ENCODE peak calls at places on chromosome 4, in four cellular contexts. X, F, Y and U are unnamed samples.

GRCh38 chr4:1763070-1763549 is 30.0 kb upstream of the FGFR3 start:
- DNase-seq in F (no peak), Y (no peak), X (no peak), U (no peak)

GRCh38 chr4:14928035-14928434 is 74.2 kb upstream of the CPEB2 start:
- DNase-seq in X (no peak), F (no peak), Y (no peak), U (no peak)

GRCh38 chr4:108834167-108834566 is 71.3 kb upstream of the ETNPPL start:
- DNase-seq in F (no peak), X (peak), Y (no peak), U (no peak)

GRCh38 chr4:182448281-182449151 is 205.3 kb downstream of the TENM3 start:
- DNase-seq in Y (peak), X (peak), F (peak), U (peak)

GRCh38 chr4:98851806-98852205 is 77.1 kb downstream of the EIF4E start:
- DNase-seq in F (no peak), X (peak), Y (no peak), U (no peak)

GRCh38 chr4:101089168-101089567 is 258.2 kb downstream of the PPP3CA start:
- DNase-seq in Y (no peak), F (no peak), X (no peak), U (no peak)

GRCh38 chr4:4673070-4673469 is 131.2 kb upstream of the STX18 start:
- DNase-seq in Y (no peak), F (no peak), X (no peak), U (no peak)

GRCh38 chr4:83370640-83370906 is 35.9 kb upstream of the HPSE start:
- DNase-seq in Y (no peak), F (no peak), X (peak), U (no peak)

GRCh38 chr4:185039508-185040273 is 21.4 kb downstream of the HELT start:
- DNase-seq in F (peak), X (peak), Y (peak), U (no peak)

GRCh38 chr4:177442623-177443155 is 452 bp upstream of the AGA start:
- DNase-seq in Y (peak), X (no peak), F (peak), U (no peak)

GRCh38 chr4:73844352-73844751 is 7.9 kb downstream of the CXCL6 start:
- DNase-seq in X (peak), F (no peak), Y (no peak), U (no peak)

GRCh38 chr4:90542216-90542615 is 415.0 kb downstream of the CCSER1 start:
- DNase-seq in X (no peak), Y (no peak), F (no peak), U (no peak)

GRCh38 chr4:156782491-156782890 is 189.1 kb downstream of the PDGFC start:
- DNase-seq in Y (no peak), X (no peak), F (no peak), U (no peak)

GRCh38 chr4:73705056-73705432 is 35.3 kb upstream of the CXCL8 start:
- DNase-seq in F (no peak), Y (no peak), X (peak), U (no peak)

GRCh38 chr4:76545161-76545884 is 110.3 kb downstream of the SHROOM3 start:
- DNase-seq in X (peak), Y (no peak), F (no peak), U (no peak)

GRCh38 chr4:67568820-67569219 is 10.3 kb downstream of the STAP1 start:
- DNase-seq in Y (no peak), X (peak), F (no peak), U (no peak)

GRCh38 chr4:141046255-141046654 is 87.0 kb downstream of the RNF150 start:
- DNase-seq in X (peak), F (no peak), Y (no peak), U (no peak)

GRCh38 chr4:182250446-182250845 is 7.2 kb downstream of the TENM3 start:
- DNase-seq in Y (no peak), F (no peak), X (no peak), U (no peak)

GRCh38 chr4:100869266-100869665 is 351.4 kb upstream of the EMCN start:
- DNase-seq in X (no peak), Y (no peak), F (no peak), U (no peak)

GRCh38 chr4:7294176-7294756 is 101.9 kb downstream of the SORCS2 start:
- DNase-seq in F (no peak), Y (no peak), X (no peak), U (no peak)

DNA sequence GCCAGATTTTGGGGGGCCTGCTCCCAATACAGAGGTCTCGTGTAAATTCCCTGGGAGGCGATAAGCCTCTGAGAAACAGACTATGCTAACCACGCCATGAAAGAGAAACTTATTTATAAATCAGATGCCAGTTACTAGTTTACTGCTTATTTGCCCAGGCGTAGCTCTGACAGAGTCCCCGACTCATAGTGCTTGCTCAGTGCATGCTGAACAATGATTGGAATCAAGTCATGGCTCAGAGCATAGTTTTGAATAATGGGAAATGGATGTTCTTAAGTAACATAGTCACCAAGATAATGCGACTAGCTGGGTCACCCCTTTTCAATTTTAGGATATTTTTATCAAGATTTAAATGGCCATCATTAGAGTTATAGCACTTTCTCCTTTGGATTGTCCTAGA is 39.9 kb downstream of the HTT start:
- DNase-seq in F (no peak), Y (no peak), X (peak), U (no peak)
- TF ChIP-seq CTCF in F (no peak), Y (no peak), X (no peak), U (no peak)

GRCh38 chr4:37434469-37434868 is 189.9 kb downstream of the NWD2 start:
- DNase-seq in X (peak), Y (no peak), F (no peak), U (no peak)
- TF ChIP-seq CTCF in X (peak), Y (no peak), F (peak), U (peak)

GRCh38 chr4:146114066-146114465 is 61.5 kb upstream of the LSM6 start:
- DNase-seq in Y (no peak), F (no peak), X (no peak), U (no peak)
- TF ChIP-seq CTCF in Y (no peak), F (no peak), X (no peak), U (no peak)

DNA sequence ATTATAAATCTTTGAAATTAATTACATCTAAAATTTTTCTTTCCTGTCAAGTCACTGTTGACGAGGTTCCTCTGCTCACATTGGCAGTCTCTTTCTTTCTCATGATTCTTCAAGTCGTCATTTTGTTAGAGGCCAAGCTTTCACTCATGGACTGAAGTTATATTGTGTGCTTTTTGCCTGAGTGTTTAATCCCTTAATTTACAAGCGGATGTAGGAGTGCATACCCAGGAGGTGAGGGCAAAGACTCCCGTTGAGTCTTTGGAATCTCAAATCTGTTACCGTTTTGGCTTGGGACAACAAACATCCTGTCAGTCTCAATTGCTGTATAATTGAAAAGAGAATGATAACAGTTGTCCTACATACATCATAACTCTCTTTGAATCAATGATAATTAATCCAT is 345.0 kb downstream of the TRIML1 start:
- DNase-seq in F (no peak), Y (no peak), X (no peak), U (no peak)
- TF ChIP-seq CTCF in F (no peak), Y (no peak), X (no peak), U (no peak)

GRCh38 chr4:186657766-186658165 is 65.9 kb downstream of the FAT1 start:
- DNase-seq in X (peak), F (no peak), Y (no peak), U (no peak)
- TF ChIP-seq CTCF in X (no peak), F (no peak), Y (no peak), U (no peak)

DNA sequence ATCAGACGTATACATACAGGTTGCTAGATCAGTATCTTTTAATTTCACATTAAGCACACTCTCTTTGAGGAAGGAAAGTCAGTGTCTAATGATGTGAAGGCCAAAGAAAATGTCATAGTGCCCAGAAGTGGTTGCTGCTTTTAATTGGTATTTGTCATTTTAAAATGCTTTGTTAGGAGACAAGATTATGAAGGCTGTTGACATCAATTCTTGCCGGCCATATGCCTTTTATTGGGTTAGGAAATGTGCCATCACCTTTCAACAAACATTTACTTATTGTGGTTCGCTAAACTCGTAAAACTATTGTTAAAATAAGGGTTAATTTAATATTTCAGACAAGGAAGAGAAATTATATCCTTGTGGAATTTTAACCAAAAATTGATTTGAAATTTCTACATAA is 32.2 kb downstream of the NFKB1 start:
- DNase-seq in F (no peak), Y (no peak), X (no peak), U (no peak)
- TF ChIP-seq CTCF in F (no peak), Y (no peak), X (no peak), U (no peak)